ENCODE peak calls at places on chromosomes 5 and 9, in four cellular contexts. A is fibroblast of the aortic adventitia, S is HCT116, C is left ventricle myocardium inferior. P is an unnamed sample.

GRCh38 chr9:4489919-4490704 is at the start of gene SLC1A1:
- DNase-seq in A (peak), S (peak), C (peak), P (peak)

GRCh38 chr9:65410926-65411325 is 125.9 kb upstream of the FOXD4L5 start:
- DNase-seq in A (no peak), S (no peak), C (no peak), P (no peak)

GRCh38 chr9:136614372-136614922 is 48.3 kb upstream of the EGFL7 start:
- DNase-seq in A (peak), S (no peak), C (peak), P (no peak)

GRCh38 chr5:107672212-107673105 is 1.7 kb upstream of the EFNA5 start:
- DNase-seq in A (peak), S (peak), C (peak), P (peak)

GRCh38 chr9:122810306-122810946 is 10.5 kb downstream of the OR1K1 start:
- DNase-seq in A (peak), S (peak), C (peak), P (peak)

GRCh38 chr5:112965733-112966306 is 10.8 kb upstream of the DCP2 start:
- DNase-seq in A (no peak), S (no peak), C (no peak), P (no peak)

GRCh38 chr5:95631991-95632675 is 12.2 kb downstream of the GPR150 start:
- DNase-seq in A (peak), S (no peak), C (no peak), P (peak)

GRCh38 chr9:125239631-125240597 is 1.2 kb downstream of the HSPA5 start:
- DNase-seq in A (peak), S (no peak), C (no peak), P (no peak)

GRCh38 chr9:71758785-71759184 is 9.5 kb downstream of the CEMIP2 start:
- DNase-seq in A (no peak), S (peak), C (no peak), P (no peak)

GRCh38 chr5:151022511-151023018 is 2.2 kb downstream of the GPX3 start:
- DNase-seq in A (peak), S (no peak), C (no peak), P (no peak)

GRCh38 chr9:134268308-134268724 is 57.9 kb upstream of the RXRA start:
- DNase-seq in A (no peak), S (no peak), C (no peak), P (peak)

GRCh38 chr5:138927979-138928378 is 52.8 kb upstream of the LRRTM2 start:
- DNase-seq in A (no peak), S (no peak), C (peak), P (no peak)

GRCh38 chr5:73719616-73720015 is 93.6 kb downstream of the ARHGEF28 start:
- DNase-seq in A (no peak), S (no peak), C (no peak), P (no peak)

GRCh38 chr5:124952079-124952478 is 205.6 kb upstream of the ZNF608 start:
- DNase-seq in A (no peak), S (no peak), C (no peak), P (no peak)

GRCh38 chr5:98214240-98215051 is 559.0 kb upstream of the RGMB start:
- DNase-seq in A (peak), S (no peak), C (peak), P (no peak)

GRCh38 chr9:34370970-34371880 is 5.5 kb downstream of the MYORG start:
- DNase-seq in A (no peak), S (no peak), C (no peak), P (no peak)

GRCh38 chr5:120062515-120062917 is 401.6 kb upstream of the PRR16 start:
- DNase-seq in A (no peak), S (no peak), C (no peak), P (no peak)

GRCh38 chr5:120053841-120054240 is 410.3 kb upstream of the PRR16 start:
- DNase-seq in A (peak), S (no peak), C (no peak), P (no peak)

GRCh38 chr5:84752780-84753179 is 368.1 kb upstream of the EDIL3 start:
- DNase-seq in A (no peak), S (no peak), C (no peak), P (no peak)

GRCh38 chr5:84758008-84758407 is 373.3 kb upstream of the EDIL3 start:
- DNase-seq in A (no peak), S (no peak), C (no peak), P (no peak)
- H3K4me3 ChIP-seq in A (no peak), S (no peak), C (no peak), P (no peak)

GRCh38 chr9:30967484-30967883 is 1417.0 kb upstream of the ACO1 start:
- DNase-seq in A (no peak), S (peak), C (no peak), P (no peak)
- TF ChIP-seq CTCF in A (no peak), S (no peak), C (no peak), P (no peak)

GRCh38 chr5:60792438-60792837 is 51.6 kb downstream of the ELOVL7 start:
- DNase-seq in A (no peak), S (no peak), C (no peak), P (no peak)
- H3K4me3 ChIP-seq in A (no peak), S (no peak), C (no peak), P (no peak)

GRCh38 chr9:1941989-1942388 is 73.2 kb upstream of the SMARCA2 start:
- DNase-seq in A (peak), S (no peak), C (no peak), P (no peak)
- TF ChIP-seq CTCF in A (peak), S (no peak), C (no peak), P (no peak)

DNA sequence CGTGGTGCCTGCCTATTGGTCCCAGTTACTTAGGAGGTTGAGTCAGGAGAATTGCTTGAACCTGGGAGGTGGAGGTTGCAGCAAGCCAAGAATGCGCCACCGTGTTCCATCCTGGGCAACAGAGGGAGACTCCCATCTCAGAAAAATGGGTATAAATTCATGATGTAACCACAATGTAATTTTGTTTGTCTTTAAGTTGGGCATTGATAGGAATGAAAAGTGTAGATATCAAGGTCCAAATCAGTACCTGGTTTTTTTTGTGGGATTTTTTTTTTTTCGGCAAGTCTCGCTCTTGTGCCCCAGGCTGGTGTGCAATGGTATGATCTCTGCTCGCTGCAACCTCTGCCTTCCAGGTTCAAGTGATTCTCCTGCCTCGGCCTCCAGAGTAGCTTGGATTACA is 7.4 kb downstream of the NPM1 start:
- DNase-seq in A (no peak), S (no peak), C (no peak), P (peak)
- H3K4me3 ChIP-seq in A (no peak), S (no peak), C (no peak), P (no peak)